ENCODE peak calls at places on chromosomes 12 and 14, in eight cellular contexts. B is upper lobe of left lung, O is WERI-Rb-1, Q is psoas muscle, C is mammary epithelial cell, U is AG04450, W is fibroblast of lung, Y is spleen. S is an unnamed sample.

GRCh38 chr12:3131129-3131528 is 54.0 kb downstream of the TSPAN9 start:
- DNase-seq in W (no peak), Y (no peak), B (no peak), U (no peak), Q (no peak), O (no peak), C (no peak), S (no peak)

GRCh38 chr14:100592972-100593371 is 5.8 kb upstream of the BEGAIN start:
- DNase-seq in B (no peak), C (no peak), Y (peak; percentile 39), W (no peak), Q (no peak), O (no peak), U (no peak), S (no peak)

GRCh38 chr12:130870442-130871285 is 1.2 kb upstream of the RAN start:
- DNase-seq in Q (peak; percentile 82), W (peak; percentile 93), Y (peak; percentile 88), B (peak; percentile 17), U (peak; percentile 61), C (peak; percentile 80), O (peak; percentile 57), S (peak; percentile 69)

GRCh38 chr12:108320503-108321293 is 18.4 kb downstream of the CMKLR1 start:
- DNase-seq in O (no peak), Y (no peak), W (no peak), U (no peak), C (no peak), Q (no peak), B (no peak), S (no peak)

GRCh38 chr14:39267592-39268112 is 33.9 kb downstream of the MIA2 start:
- DNase-seq in B (no peak), C (peak; percentile 56), W (peak; percentile 58), Q (no peak), Y (no peak), O (no peak), U (no peak), S (peak; percentile 54)

GRCh38 chr14:104293851-104294627 is 155.7 kb downstream of the KIF26A start:
- DNase-seq in Q (peak; percentile 42), O (peak; percentile 26), U (no peak), Y (peak; percentile 69), B (peak; percentile 40), C (no peak), W (no peak), S (no peak)

GRCh38 chr14:75249251-75249957 is 29.2 kb upstream of the FOS start:
- DNase-seq in Q (peak; percentile 68), W (no peak), B (no peak), O (no peak), Y (peak; percentile 85), C (no peak), U (no peak), S (peak; percentile 44)

GRCh38 chr12:107912421-107913004 is 138.0 kb downstream of the ASCL4 start:
- DNase-seq in C (peak; percentile 51), O (peak; percentile 66), Y (peak; percentile 82), U (no peak), W (no peak), Q (peak; percentile 56), B (peak; percentile 87), S (peak; percentile 47)

GRCh38 chr14:35261774-35262173 is 30.4 kb upstream of the PSMA6 start:
- DNase-seq in U (no peak), B (no peak), Y (no peak), O (no peak), W (peak; percentile 31), C (no peak), Q (no peak), S (no peak)

GRCh38 chr14:55107766-55108554 is 21.1 kb upstream of the LGALS3 start:
- DNase-seq in Y (peak; percentile 90), U (peak; percentile 93), W (peak; percentile 98), B (peak; percentile 91), C (peak; percentile 90), Q (peak; percentile 94), O (no peak), S (peak; percentile 85)

GRCh38 chr14:104442107-104442551 is 137.4 kb upstream of the C14orf180 start:
- DNase-seq in U (no peak), Q (no peak), W (no peak), B (peak; percentile 75), C (no peak), O (no peak), Y (peak; percentile 64), S (no peak)

GRCh38 chr12:62865860-62866407 is 69.0 kb downstream of the PPM1H start:
- DNase-seq in B (no peak), W (peak; percentile 22), Y (no peak), U (no peak), Q (no peak), O (no peak), C (no peak), S (no peak)

GRCh38 chr14:32933943-32934890 is 4.5 kb upstream of the NPAS3 start:
- DNase-seq in C (peak; percentile 17), Y (no peak), B (peak; percentile 81), Q (peak; percentile 50), W (peak; percentile 29), O (peak; percentile 45), U (no peak), S (no peak)

GRCh38 chr14:104723651-104724406 is at the start of gene ADSS1:
- DNase-seq in C (peak; percentile 35), Y (peak; percentile 93), B (peak; percentile 94), W (peak; percentile 39), O (peak; percentile 62), U (no peak), Q (peak; percentile 87), S (no peak)

GRCh38 chr12:116077431-116077830 is 200.1 kb downstream of the MED13L start:
- DNase-seq in C (no peak), U (no peak), Q (no peak), W (no peak), B (no peak), Y (no peak), O (no peak), S (no peak)

GRCh38 chr12:52066346-52067080 is 3.3 kb upstream of the ATG101 start:
- DNase-seq in Y (no peak), Q (no peak), C (no peak), W (no peak), B (no peak), U (no peak), O (no peak), S (no peak)

GRCh38 chr12:43551271-43551970 is 582 bp downstream of the ADAMTS20 start:
- DNase-seq in O (peak; percentile 20), Y (peak; percentile 72), Q (no peak), W (peak; percentile 1), B (peak; percentile 80), C (peak; percentile 8), U (no peak), S (no peak)

GRCh38 chr12:122080149-122081107 is 1.9 kb downstream of the MLXIP start:
- DNase-seq in Q (peak; percentile 79), B (no peak), Y (peak; percentile 81), U (peak; percentile 81), O (peak; percentile 54), C (peak; percentile 91), W (peak; percentile 87), S (peak; percentile 84)

GRCh38 chr12:53219956-53220856 is 11.8 kb downstream of the RARG start:
- DNase-seq in O (peak; percentile 61), C (peak; percentile 70), B (peak; percentile 94), Q (peak; percentile 75), W (peak; percentile 81), U (no peak), Y (peak; percentile 95), S (peak; percentile 87)

GRCh38 chr14:34489324-34489723 is 27.3 kb upstream of the SPTSSA start:
- DNase-seq in U (no peak), Y (no peak), O (no peak), W (peak; percentile 19), B (no peak), C (peak; percentile 35), Q (no peak), S (no peak)

GRCh38 chr14:89445252-89445973 is 28.4 kb upstream of the FOXN3 start:
- DNase-seq in U (no peak), O (no peak), Y (no peak), Q (no peak), B (no peak), W (no peak), C (no peak), S (no peak)

GRCh38 chr12:124993568-124994434 is at the start of gene BRI3BP:
- DNase-seq in O (peak; percentile 72), Q (peak; percentile 74), C (peak; percentile 53), B (peak; percentile 96), Y (peak; percentile 94), U (no peak), W (peak; percentile 30), S (peak; percentile 38)

GRCh38 chr12:62720661-62721330 is 214.2 kb downstream of the PPM1H start:
- DNase-seq in W (peak; percentile 45), B (no peak), U (no peak), Q (no peak), C (no peak), Y (no peak), O (peak; percentile 78), S (no peak)

GRCh38 chr12:54697836-54698235 is 49.7 kb upstream of the DCD start:
- DNase-seq in W (no peak), O (no peak), Y (no peak), U (no peak), C (no peak), B (no peak), Q (no peak), S (no peak)

GRCh38 chr14:55427439-55427838 is 13.0 kb downstream of the TBPL2 start:
- DNase-seq in B (no peak), Y (no peak), W (no peak), O (no peak), C (peak; percentile 89), Q (no peak), U (no peak), S (peak; percentile 90)

GRCh38 chr12:113127791-113128199 is 7.8 kb downstream of the RASAL1 start:
- DNase-seq in Y (peak; percentile 56), B (no peak), O (no peak), U (no peak), C (no peak), Q (no peak), W (no peak), S (no peak)
- H3K27me3 ChIP-seq in Y (no peaks in the 10 kb centered on the region), B (no peaks in the 10 kb centered on the region), O (no peaks in the 10 kb centered on the region), U (peaks cover 8% of the 10 kb centered on the region), C (no peaks in the 10 kb centered on the region), Q (no peaks in the 10 kb centered on the region), W (no peaks in the 10 kb centered on the region), S (peaks cover 8% of the 10 kb centered on the region)

DNA sequence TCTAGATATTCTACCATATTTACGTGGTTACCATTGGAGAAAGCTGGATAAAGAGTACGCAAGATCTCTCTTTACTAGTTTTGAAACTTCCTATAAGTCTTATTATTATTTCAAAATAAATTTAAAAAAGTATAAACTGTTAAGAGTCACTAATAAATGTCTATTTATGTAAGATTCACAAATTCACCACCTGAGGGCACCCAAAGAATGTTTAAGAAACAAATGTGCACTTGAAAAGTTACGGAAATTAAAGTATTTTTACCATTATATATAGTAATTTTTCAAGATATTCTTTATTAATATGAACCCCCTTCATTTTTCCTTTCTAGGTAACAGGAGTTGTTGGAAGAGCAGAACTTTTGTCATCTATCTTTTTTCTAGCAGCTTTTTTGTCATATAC is 11.9 kb downstream of the TMTC3 start:
- DNase-seq in C (no peak), U (peak; percentile 20), Q (no peak), O (no peak), W (peak; percentile 82), B (no peak), Y (no peak), S (no peak)
- TF ChIP-seq CTCF in C (peak; percentile 33), U (peak; percentile 41), Q (peak; percentile 18), O (no peak), W (peak; percentile 30), B (no peak), Y (no peak), S (peak; percentile 67)

GRCh38 chr14:36333106-36333505 is 12.7 kb upstream of the MBIP start:
- DNase-seq in U (no peak), C (no peak), Y (no peak), O (no peak), W (no peak), Q (no peak), B (no peak), S (peak; percentile 50)
- H3K27me3 ChIP-seq in U (no peaks in the 10 kb centered on the region), C (peaks cover 4% of the 10 kb centered on the region), Y (peaks cover 6% of the 10 kb centered on the region), O (peaks cover 19% of the 10 kb centered on the region), W (no peaks in the 10 kb centered on the region), Q (no peaks in the 10 kb centered on the region), B (no peaks in the 10 kb centered on the region), S (peaks cover 19% of the 10 kb centered on the region)

GRCh38 chr12:4908694-4909396 is 860 bp upstream of the KCNA1 start:
- DNase-seq in Q (no peak), Y (no peak), U (no peak), B (peak; percentile 54), W (no peak), C (no peak), O (peak; percentile 51), S (no peak)
- TF ChIP-seq CTCF in Q (no peak), Y (no peak), U (no peak), B (no peak), W (no peak), C (no peak), O (peak; percentile 71), S (peak; percentile 17)